ENCODE peak calls at places on chromosome 2, in eight cellular contexts. F is HuH-7.5; E is fibroblast of the aortic adventitia; Q is NCI-H146; G is activated T-cell treated with anti-CD3 and anti-CD28 coated beads for 4 hours; S is T-helper 1 cell; P is astrocyte of the hippocampus; N is activated CD8-positive, alpha-beta memory T cell treated with anti-CD3 and anti-CD28 coated beads for 24 hours. B is an unnamed sample.

GRCh38 chr2:65431417-65432226 is 777 bp downstream of the SPRED2 start:
- DNase-seq in F (no peak), E (peak), Q (peak), G (peak), S (peak), P (peak), N (peak), B (no peak)

GRCh38 chr2:9205481-9205880 is 1.1 kb upstream of the ASAP2 start:
- DNase-seq in F (no peak), E (no peak), Q (no peak), G (no peak), S (no peak), P (no peak), N (no peak), B (no peak)

GRCh38 chr2:138985881-138986280 is 205.7 kb upstream of the NXPH2 start:
- DNase-seq in F (no peak), E (no peak), Q (no peak), G (no peak), S (no peak), P (no peak), N (no peak), B (no peak)

GRCh38 chr2:238552226-238552625 is 125.5 kb downstream of the ASB1 start:
- DNase-seq in F (no peak), E (no peak), Q (no peak), G (no peak), S (no peak), P (no peak), N (no peak), B (no peak)

GRCh38 chr2:190093793-190094192 is 31.3 kb upstream of the MSTN start:
- DNase-seq in F (no peak), E (peak), Q (no peak), G (no peak), S (no peak), P (no peak), N (no peak), B (no peak)

GRCh38 chr2:10655841-10656225 is 33.9 kb downstream of the NOL10 start:
- DNase-seq in F (no peak), E (no peak), Q (no peak), G (no peak), S (no peak), P (no peak), N (no peak), B (no peak)

GRCh38 chr2:149004836-149005235 is 33.7 kb upstream of the LYPD6B start:
- DNase-seq in F (no peak), E (no peak), Q (no peak), G (no peak), S (no peak), P (peak), N (no peak), B (no peak)

GRCh38 chr2:160210599-160211138 is 10.6 kb upstream of the ITGB6 start:
- DNase-seq in F (no peak), E (peak), Q (peak), G (peak), S (peak), P (peak), N (peak), B (peak)

GRCh38 chr2:134739879-134740301 is 21.1 kb upstream of the TMEM163 start:
- DNase-seq in F (no peak), E (no peak), Q (no peak), G (no peak), S (no peak), P (peak), N (no peak), B (no peak)

GRCh38 chr2:158755738-158756137 is 39.4 kb upstream of the DAPL1 start:
- DNase-seq in F (no peak), E (no peak), Q (no peak), G (no peak), S (no peak), P (peak), N (no peak), B (no peak)

GRCh38 chr2:157849591-157849990 is 26.5 kb downstream of the ACVR1 start:
- DNase-seq in F (no peak), E (no peak), Q (no peak), G (no peak), S (no peak), P (no peak), N (no peak), B (no peak)

GRCh38 chr2:150169230-150169629 is 318.2 kb downstream of the RND3 start:
- DNase-seq in F (peak), E (peak), Q (no peak), G (no peak), S (no peak), P (peak), N (no peak), B (no peak)

GRCh38 chr2:149562304-149562703 is 25.3 kb downstream of the MMADHC start:
- DNase-seq in F (no peak), E (peak), Q (no peak), G (no peak), S (no peak), P (peak), N (no peak), B (peak)

GRCh38 chr2:65370387-65371093 is 61.9 kb downstream of the SPRED2 start:
- DNase-seq in F (no peak), E (no peak), Q (no peak), G (no peak), S (no peak), P (no peak), N (no peak), B (no peak)

GRCh38 chr2:159211447-159212396 is 74.8 kb downstream of the WDSUB1 start:
- DNase-seq in F (peak), E (no peak), Q (no peak), G (no peak), S (no peak), P (peak), N (no peak), B (no peak)

GRCh38 chr2:199019898-199020507 is 437.7 kb downstream of the SATB2 start:
- DNase-seq in F (no peak), E (peak), Q (peak), G (no peak), S (no peak), P (peak), N (no peak), B (peak)

GRCh38 chr2:64837116-64837704 is 152.0 kb upstream of the SLC1A4 start:
- DNase-seq in F (no peak), E (peak), Q (no peak), G (no peak), S (no peak), P (peak), N (no peak), B (no peak)

GRCh38 chr2:111044066-111044465 is 76.6 kb upstream of the BCL2L11 start:
- DNase-seq in F (no peak), E (no peak), Q (no peak), G (no peak), S (no peak), P (no peak), N (no peak), B (no peak)

GRCh38 chr2:121579326-121579725 is 48.6 kb downstream of the RNU4ATAC start:
- DNase-seq in F (no peak), E (no peak), Q (no peak), G (no peak), S (no peak), P (no peak), N (no peak), B (no peak)

GRCh38 chr2:241739177-241739576 is 4.7 kb downstream of the D2HGDH start:
- DNase-seq in F (no peak), E (no peak), Q (no peak), G (no peak), S (no peak), P (no peak), N (no peak), B (no peak)

GRCh38 chr2:9310827-9311226 is 104.2 kb downstream of the ASAP2 start:
- DNase-seq in F (no peak), E (peak), Q (no peak), G (no peak), S (no peak), P (peak), N (no peak), B (no peak)

GRCh38 chr2:58895849-58896248 is 654.7 kb upstream of the FANCL start:
- DNase-seq in F (no peak), E (no peak), Q (no peak), G (no peak), S (no peak), P (peak), N (no peak), B (no peak)

GRCh38 chr2:219552382-219553167 is 8.7 kb downstream of the TMEM198 start:
- DNase-seq in F (peak), E (peak), Q (peak), G (peak), S (peak), P (peak), N (peak), B (peak)

GRCh38 chr2:39547811-39548719 is 111.0 kb upstream of the MAP4K3 start:
- DNase-seq in F (no peak), E (no peak), Q (no peak), G (no peak), S (no peak), P (peak), N (no peak), B (peak)

GRCh38 chr2:200306969-200307811 is 697 bp downstream of the SPATS2L start:
- DNase-seq in F (peak), E (no peak), Q (peak), G (no peak), S (peak), P (peak), N (peak), B (peak)

GRCh38 chr2:197327073-197327775 is 16.6 kb upstream of the ANKRD44 start:
- DNase-seq in F (no peak), E (no peak), Q (no peak), G (no peak), S (no peak), P (no peak), N (no peak), B (no peak)

GRCh38 chr2:85390941-85391669 is 19.1 kb downstream of the CAPG start:
- DNase-seq in F (peak), E (peak), Q (peak), G (peak), S (peak), P (peak), N (peak), B (no peak)

GRCh38 chr2:232545511-232546375 is 4.6 kb downstream of the TIGD1 start:
- DNase-seq in F (no peak), E (no peak), Q (no peak), G (no peak), S (no peak), P (no peak), N (no peak), B (no peak)

GRCh38 chr2:160928854-160929301 is 231.3 kb upstream of the TANK start:
- DNase-seq in F (no peak), E (peak), Q (no peak), G (no peak), S (no peak), P (peak), N (no peak), B (no peak)

GRCh38 chr2:5734866-5735861 is 43.0 kb downstream of the SOX11 start:
- DNase-seq in F (no peak), E (no peak), Q (peak), G (no peak), S (no peak), P (no peak), N (no peak), B (no peak)

GRCh38 chr2:70344195-70344594 is 42.3 kb upstream of the FAM136A start:
- DNase-seq in F (no peak), E (peak), Q (no peak), G (no peak), S (no peak), P (peak), N (no peak), B (no peak)

GRCh38 chr2:240881913-240882312 is 13.3 kb downstream of the AGXT start:
- DNase-seq in F (no peak), E (no peak), Q (peak), G (no peak), S (no peak), P (no peak), N (no peak), B (no peak)

GRCh38 chr2:199344012-199344411 is 113.7 kb downstream of the SATB2 start:
- DNase-seq in F (no peak), E (no peak), Q (no peak), G (no peak), S (no peak), P (no peak), N (no peak), B (no peak)

GRCh38 chr2:106789185-106789584 is 96.8 kb downstream of the ST6GAL2 start:
- DNase-seq in F (no peak), E (no peak), Q (no peak), G (no peak), S (no peak), P (no peak), N (no peak), B (peak)

GRCh38 chr2:45962522-45962921 is 311.0 kb downstream of the PRKCE start:
- DNase-seq in F (no peak), E (peak), Q (no peak), G (no peak), S (no peak), P (peak), N (peak), B (peak)

GRCh38 chr2:127401757-127402695 is 14.3 kb upstream of the MAP3K2 start:
- DNase-seq in F (no peak), E (no peak), Q (no peak), G (no peak), S (no peak), P (no peak), N (no peak), B (no peak)